ENCODE peak calls at places on chromosomes 1 and 21, in six cellular contexts. T is C1 segment of cervical spinal cord; F is EH; K is activated CD4-positive, alpha-beta T cell treated with anti-CD3 and anti-CD28 coated beads, Interleukin-2, amount 50 U/mL, for 4 hours; C is lung; W is LoVo. Y is an unnamed sample.

GRCh38 chr1:11838349-11839272 is 9.0 kb downstream of the NPPA start:
- DNase-seq in C (peak; percentile 74), W (peak; percentile 58), T (peak; percentile 42), K (peak; percentile 73), F (peak; percentile 66), Y (peak; percentile 97)

GRCh38 chr1:56414728-56415224 is 164.6 kb downstream of the PLPP3 start:
- DNase-seq in T (no peak), C (no peak), K (no peak), F (no peak), W (peak; percentile 52), Y (no peak)

GRCh38 chr1:94345148-94345721 is 73.0 kb upstream of the ABCD3 start:
- DNase-seq in F (no peak), W (no peak), K (no peak), C (no peak), T (no peak), Y (no peak)

GRCh38 chr1:168114845-168115244 is 21.9 kb downstream of the GPR161 start:
- DNase-seq in F (peak; percentile 26), T (no peak), K (no peak), C (no peak), W (no peak), Y (no peak)

GRCh38 chr1:39842726-39843305 is 40.5 kb downstream of the TRIT1 start:
- DNase-seq in T (peak; percentile 40), W (no peak), C (no peak), K (no peak), F (no peak), Y (peak; percentile 43)

GRCh38 chr1:42937141-42937696 is 21.4 kb downstream of the SLC2A1 start:
- DNase-seq in W (peak; percentile 19), T (no peak), C (no peak), K (no peak), F (peak; percentile 74), Y (peak; percentile 7)

GRCh38 chr1:168507271-168507670 is 36.5 kb downstream of the XCL2 start:
- DNase-seq in K (no peak), T (no peak), F (no peak), W (no peak), C (no peak), Y (no peak)

GRCh38 chr1:246317723-246318359 is 189.2 kb downstream of the SMYD3 start:
- DNase-seq in K (no peak), F (peak; percentile 76), T (no peak), C (no peak), W (no peak), Y (no peak)

GRCh38 chr21:40453183-40453582 is 393.8 kb downstream of the DSCAM start:
- DNase-seq in C (no peak), K (no peak), W (no peak), T (no peak), F (no peak), Y (no peak)

GRCh38 chr1:91885331-91885715 is 628 bp downstream of the TGFBR3 start:
- DNase-seq in K (no peak), C (peak; percentile 29), T (no peak), F (peak; percentile 39), W (no peak), Y (no peak)

GRCh38 chr1:119778886-119779560 is 10.3 kb upstream of the HMGCS2 start:
- DNase-seq in C (no peak), T (no peak), F (peak; percentile 6), W (no peak), K (no peak), Y (no peak)

GRCh38 chr1:67135354-67135753 is 584 bp upstream of the C1orf141 start:
- DNase-seq in T (no peak), F (peak; percentile 81), K (no peak), W (no peak), C (no peak), Y (no peak)

GRCh38 chr1:195941314-195941713 is 666.9 kb downstream of the KCNT2 start:
- DNase-seq in C (no peak), W (no peak), K (no peak), T (no peak), F (no peak), Y (no peak)

GRCh38 chr1:15952317-15953258 is 23.3 kb downstream of the ZBTB17 start:
- DNase-seq in W (no peak), T (no peak), C (no peak), K (no peak), F (peak; percentile 98), Y (no peak)

GRCh38 chr1:247407180-247407616 is 8.8 kb upstream of the NLRP3 start:
- DNase-seq in C (no peak), T (no peak), K (peak; percentile 58), F (no peak), W (no peak), Y (no peak)

GRCh38 chr1:206579747-206580437 is 32.4 kb downstream of the EIF2D start:
- DNase-seq in W (no peak), T (no peak), K (peak; percentile 84), F (peak; percentile 61), C (peak; percentile 77), Y (peak; percentile 64)

GRCh38 chr1:56965916-56966697 is at the start of gene C8B:
- DNase-seq in F (no peak), T (no peak), K (no peak), W (no peak), C (no peak), Y (no peak)

Y was measured in posterior cingulate gyrus.